ENCODE peak calls at places on chromosomes 6 and 20, in four cellular contexts. One of them, this sample, is unnamed.

GRCh38 chr6:127464881-127465459 is 5.8 kb upstream of the KIAA0408 start:
- DNase-seq in fibroblast of mammary gland: peak
- DNase-seq in GM20000: peak
- DNase-seq in RWPE1: peak
- DNase-seq in this sample: peak

GRCh38 chr20:43065299-43065698 is 124.4 kb downstream of the PTPRT start:
- DNase-seq in fibroblast of mammary gland: no peak
- DNase-seq in GM20000: no peak
- DNase-seq in RWPE1: no peak
- DNase-seq in this sample: no peak

GRCh38 chr20:33914871-33915270 is 78.8 kb upstream of the RALY start:
- DNase-seq in fibroblast of mammary gland: peak
- DNase-seq in GM20000: no peak
- DNase-seq in RWPE1: peak
- DNase-seq in this sample: no peak

GRCh38 chr6:28709478-28710349 is 184.0 kb downstream of the GPX5 start:
- DNase-seq in fibroblast of mammary gland: no peak
- DNase-seq in GM20000: no peak
- DNase-seq in RWPE1: no peak
- DNase-seq in this sample: no peak

GRCh38 chr6:166476061-166476591 is 93.4 kb upstream of the MPC1 start:
- DNase-seq in fibroblast of mammary gland: no peak
- DNase-seq in GM20000: no peak
- DNase-seq in RWPE1: no peak
- DNase-seq in this sample: no peak

GRCh38 chr6:21971540-21971939 is 325.3 kb downstream of the PRL start:
- DNase-seq in fibroblast of mammary gland: no peak
- DNase-seq in GM20000: no peak
- DNase-seq in RWPE1: no peak
- DNase-seq in this sample: no peak

GRCh38 chr20:25540273-25540672 is 45.1 kb downstream of the NINL start:
- DNase-seq in fibroblast of mammary gland: peak
- DNase-seq in GM20000: no peak
- DNase-seq in RWPE1: peak
- DNase-seq in this sample: no peak

GRCh38 chr6:149897015-149897697 is 757 bp downstream of the RAET1E start:
- DNase-seq in fibroblast of mammary gland: peak
- DNase-seq in GM20000: no peak
- DNase-seq in RWPE1: peak
- DNase-seq in this sample: peak

DNA sequence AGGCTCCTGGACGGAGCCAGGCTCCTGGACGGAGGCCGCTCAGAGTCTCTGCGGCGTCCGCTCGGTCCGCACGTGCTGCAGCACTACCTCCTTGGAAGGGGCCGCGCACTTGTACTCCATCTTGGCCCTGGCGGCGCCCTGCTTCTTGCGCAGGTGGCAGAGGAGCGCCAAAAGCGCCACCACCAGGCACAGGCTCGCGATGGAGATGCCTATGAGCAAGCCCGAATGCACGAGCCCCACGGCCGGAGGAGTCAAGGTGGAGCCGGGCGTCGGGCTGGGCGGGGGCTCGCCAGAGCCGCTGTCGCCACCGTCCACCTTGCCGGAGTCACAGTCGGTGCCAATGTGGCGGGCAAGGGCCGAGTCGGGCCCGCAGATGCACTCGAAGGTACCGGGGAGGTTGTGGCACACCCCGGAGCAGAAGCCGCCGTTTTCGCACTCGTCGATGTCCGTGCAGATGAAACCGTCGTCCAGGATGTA is 1.7 kb downstream of the THBD start:
- DNase-seq in fibroblast of mammary gland: no peak
- DNase-seq in GM20000: no peak
- DNase-seq in RWPE1: peak
- DNase-seq in this sample: no peak
- TF ChIP-seq CTCF in fibroblast of mammary gland: no peak
- TF ChIP-seq CTCF in GM20000: no peak
- TF ChIP-seq CTCF in RWPE1: peak
- TF ChIP-seq CTCF in this sample: peak

GRCh38 chr6:63635165-63635562 is 438 bp upstream of the PHF3 start:
- DNase-seq in fibroblast of mammary gland: no peak
- DNase-seq in GM20000: no peak
- DNase-seq in RWPE1: no peak
- DNase-seq in this sample: no peak

GRCh38 chr6:63636516-63636968 is 940 bp downstream of the PHF3 start:
- DNase-seq in fibroblast of mammary gland: peak
- DNase-seq in GM20000: peak
- DNase-seq in RWPE1: peak
- DNase-seq in this sample: no peak

GRCh38 chr6:63634630-63635029 is 972 bp upstream of the PHF3 start:
- DNase-seq in fibroblast of mammary gland: no peak
- DNase-seq in GM20000: no peak
- DNase-seq in RWPE1: no peak
- DNase-seq in this sample: no peak

GRCh38 chr6:63637865-63638445 is 2.4 kb downstream of the PHF3 start:
- DNase-seq in fibroblast of mammary gland: no peak
- DNase-seq in GM20000: no peak
- DNase-seq in RWPE1: no peak
- DNase-seq in this sample: no peak

GRCh38 chr6:63635563-63636515 is at the start of gene PHF3:
- DNase-seq in fibroblast of mammary gland: peak
- DNase-seq in GM20000: peak
- DNase-seq in RWPE1: peak
- DNase-seq in this sample: peak
- TF ChIP-seq CTCF in fibroblast of mammary gland: no peak
- TF ChIP-seq CTCF in GM20000: no peak
- TF ChIP-seq CTCF in RWPE1: peak
- TF ChIP-seq CTCF in this sample: peak

DNA sequence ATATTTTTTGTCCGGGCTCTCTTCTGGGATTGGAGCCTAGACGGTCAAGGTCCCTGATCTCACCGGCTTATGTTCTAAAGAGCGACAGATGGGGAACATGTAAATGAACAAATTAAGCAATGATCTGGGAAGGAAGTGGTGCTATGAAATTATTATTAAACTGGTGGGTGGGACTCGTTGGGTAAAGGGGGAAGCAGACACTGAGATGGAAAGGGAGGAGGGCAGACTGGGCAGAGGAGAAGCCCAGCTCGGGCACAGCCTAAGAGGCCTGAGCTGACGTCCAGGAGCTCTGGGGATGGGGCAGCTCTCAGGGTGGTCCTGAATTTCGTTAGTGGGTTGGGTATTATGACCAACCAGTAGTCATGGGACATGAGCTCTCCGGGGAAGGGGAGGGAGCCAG is 81.9 kb upstream of the AGPAT4 start:
- DNase-seq in fibroblast of mammary gland: no peak
- DNase-seq in GM20000: no peak
- DNase-seq in RWPE1: no peak
- DNase-seq in this sample: no peak
- TF ChIP-seq CTCF in fibroblast of mammary gland: no peak
- TF ChIP-seq CTCF in GM20000: no peak
- TF ChIP-seq CTCF in RWPE1: no peak
- TF ChIP-seq CTCF in this sample: no peak

DNA sequence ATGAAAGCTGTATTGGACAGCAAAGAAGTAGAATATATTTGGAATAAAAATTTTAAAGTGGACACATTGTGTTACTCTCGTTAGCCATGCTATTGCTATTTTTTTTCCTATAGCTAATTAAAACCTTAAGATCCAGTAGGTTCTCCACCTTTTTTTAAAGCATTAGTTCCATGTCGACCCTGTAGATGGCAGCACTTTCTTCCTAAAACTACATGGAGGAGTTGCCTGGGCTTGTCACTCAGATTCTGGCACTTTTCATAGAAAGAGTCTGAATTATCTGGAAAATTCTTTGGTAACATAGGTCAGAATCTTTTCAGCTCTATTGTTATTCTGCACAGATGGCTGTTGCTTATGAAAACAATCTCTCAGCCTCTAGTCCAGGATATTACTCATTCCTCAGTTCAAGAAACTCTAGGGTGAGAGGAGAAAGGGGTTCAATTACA is 42.0 kb upstream of the ESR1 start:
- DNase-seq in fibroblast of mammary gland: peak
- DNase-seq in GM20000: peak
- DNase-seq in RWPE1: peak
- DNase-seq in this sample: peak
- TF ChIP-seq CTCF in fibroblast of mammary gland: peak
- TF ChIP-seq CTCF in GM20000: peak
- TF ChIP-seq CTCF in RWPE1: peak
- TF ChIP-seq CTCF in this sample: peak

GRCh38 chr6:145075425-145075824 is 659.9 kb downstream of the EPM2A start:
- DNase-seq in fibroblast of mammary gland: no peak
- DNase-seq in GM20000: no peak
- DNase-seq in RWPE1: no peak
- DNase-seq in this sample: no peak
- TF ChIP-seq CTCF in fibroblast of mammary gland: no peak
- TF ChIP-seq CTCF in GM20000: no peak
- TF ChIP-seq CTCF in RWPE1: no peak
- TF ChIP-seq CTCF in this sample: no peak

GRCh38 chr6:111679126-111679525 is 73.4 kb upstream of the TRAF3IP2 start:
- DNase-seq in fibroblast of mammary gland: no peak
- DNase-seq in GM20000: no peak
- DNase-seq in RWPE1: no peak
- DNase-seq in this sample: no peak
- TF ChIP-seq CTCF in fibroblast of mammary gland: no peak
- TF ChIP-seq CTCF in GM20000: no peak
- TF ChIP-seq CTCF in RWPE1: no peak
- TF ChIP-seq CTCF in this sample: no peak

GRCh38 chr6:134446228-134446848 is 128.4 kb upstream of the SGK1 start:
- DNase-seq in fibroblast of mammary gland: peak
- DNase-seq in GM20000: no peak
- DNase-seq in RWPE1: no peak
- DNase-seq in this sample: peak
- TF ChIP-seq CTCF in fibroblast of mammary gland: peak
- TF ChIP-seq CTCF in GM20000: no peak
- TF ChIP-seq CTCF in RWPE1: no peak
- TF ChIP-seq CTCF in this sample: no peak

This sample was measured in AG09319.